ENCODE peak calls at places on chromosomes 7 and 10, in seven cellular contexts. Z is Peyer's patch, A is IMR-90, S is BE2C, K is right atrium auricular region, V is adrenal gland, D is H9. X is an unnamed sample.

GRCh38 chr10:29023678-29024077 is 265.2 kb upstream of the LYZL1 start:
- DNase-seq in Z (no peak), K (no peak), S (no peak), A (no peak), V (no peak), D (no peak), X (no peak)

GRCh38 chr10:3803884-3804741 is 19.1 kb upstream of the KLF6 start:
- DNase-seq in D (no peak), A (peak; percentile 13), K (no peak), Z (no peak), S (no peak), V (no peak), X (peak; percentile 45)

GRCh38 chr10:42975005-42975493 is 101.8 kb upstream of the RET start:
- DNase-seq in K (no peak), S (peak; percentile 90), V (no peak), Z (peak; percentile 22), A (no peak), D (peak; percentile 23), X (no peak)

GRCh38 chr10:133162178-133162909 is 2.3 kb downstream of the KNDC1 start:
- DNase-seq in K (no peak), V (peak; percentile 83), A (no peak), D (no peak), S (no peak), Z (peak; percentile 34), X (no peak)

GRCh38 chr7:104625956-104626355 is 297.6 kb downstream of the LHFPL3 start:
- DNase-seq in K (no peak), D (no peak), V (no peak), S (no peak), A (no peak), Z (no peak), X (no peak)

GRCh38 chr7:15686957-15687644 is 618 bp upstream of the MEOX2 start:
- DNase-seq in K (no peak), D (peak; percentile 36), S (no peak), A (no peak), V (no peak), Z (no peak), X (no peak)

GRCh38 chr7:128094111-128094570 is 62.9 kb upstream of the LRRC4 start:
- DNase-seq in A (no peak), Z (no peak), K (no peak), S (no peak), V (no peak), D (no peak), X (no peak)

GRCh38 chr10:74652664-74653063 is 173.7 kb upstream of the KAT6B start:
- DNase-seq in K (no peak), S (no peak), A (peak; percentile 8), D (no peak), V (no peak), Z (no peak), X (no peak)

GRCh38 chr7:156109988-156110387 is 297.7 kb upstream of the SHH start:
- DNase-seq in D (no peak), A (no peak), Z (no peak), K (no peak), V (no peak), S (no peak), X (no peak)

GRCh38 chr10:49123981-49124920 is 8.9 kb upstream of the VSTM4 start:
- DNase-seq in A (no peak), K (no peak), Z (no peak), V (no peak), S (no peak), D (no peak), X (no peak)

GRCh38 chr7:131292141-131292905 is 35.4 kb upstream of the MKLN1 start:
- DNase-seq in Z (no peak), K (no peak), A (no peak), S (no peak), D (no peak), V (no peak), X (no peak)

GRCh38 chr10:5816170-5816569 is 2.9 kb upstream of the GDI2 start:
- DNase-seq in A (no peak), Z (no peak), V (no peak), S (no peak), K (no peak), D (no peak), X (no peak)

DNA sequence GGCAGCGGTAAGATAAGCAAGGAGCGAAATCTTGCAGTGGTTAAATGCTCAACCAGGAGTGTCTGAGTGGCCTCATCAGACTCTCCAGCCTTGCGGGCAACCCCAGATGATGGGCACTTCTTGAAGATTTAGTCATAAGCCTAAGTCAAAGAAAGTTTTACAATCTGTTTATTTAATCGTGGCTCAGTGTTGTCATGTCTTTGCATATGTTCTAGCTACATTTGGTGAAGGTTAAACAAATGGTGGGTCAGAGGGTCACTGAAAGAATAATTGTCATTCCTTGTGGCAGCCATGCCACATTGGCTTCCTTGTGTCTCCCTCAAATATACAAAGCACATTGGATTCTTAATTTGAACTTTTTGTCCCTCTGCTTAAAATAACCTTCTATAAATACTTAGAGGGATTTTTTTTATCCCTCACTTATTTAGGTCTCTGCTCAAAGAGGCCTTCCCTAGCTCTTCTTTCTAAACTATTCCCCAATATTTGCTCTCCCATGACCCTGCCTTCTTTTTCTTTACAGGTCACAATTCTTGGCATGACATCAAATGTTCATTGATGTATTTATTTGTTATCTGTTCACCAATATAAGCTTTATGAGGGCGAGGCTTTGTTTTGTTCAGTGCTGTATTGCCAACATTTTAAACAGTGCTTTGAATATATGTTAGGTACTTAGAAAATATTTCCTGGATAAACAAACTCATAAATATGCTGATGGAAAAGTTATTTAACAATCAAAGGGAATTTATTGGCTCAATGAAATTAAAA is 68.7 kb downstream of the NEUROD6 start:
- DNase-seq in D (no peak), Z (no peak), S (no peak), A (no peak), V (no peak), K (no peak), X (no peak)
- TF ChIP-seq CTCF in D (no peak), Z (no peak), S (no peak), A (no peak), V (no peak), K (no peak), X (no peak)

GRCh38 chr7:30139836-30140384 is 5.1 kb downstream of the MTURN start:
- DNase-seq in D (no peak), K (no peak), Z (no peak), V (no peak), A (no peak), S (no peak), X (no peak)
- H3K4me1 ChIP-seq in D (no peaks in the 10 kb centered on the region), K (peaks cover 43% of the 10 kb centered on the region), Z (no peaks in the 10 kb centered on the region), V (no peaks in the 10 kb centered on the region), A (peaks cover 5% of the 10 kb centered on the region), S (no peaks in the 10 kb centered on the region), X (peaks cover 22% of the 10 kb centered on the region)

GRCh38 chr7:140242057-140243031 is 65.6 kb upstream of the KDM7A start:
- DNase-seq in A (no peak), D (no peak), Z (peak; percentile 73), K (no peak), V (peak; percentile 18), S (peak; percentile 68), X (no peak)
- H3K27me3 ChIP-seq in A (peaks cover 39% of the 10 kb centered on the region), D (no peaks in the 10 kb centered on the region), Z (no peaks in the 10 kb centered on the region), K (no peaks in the 10 kb centered on the region), V (no peaks in the 10 kb centered on the region), S (no peaks in the 10 kb centered on the region), X (peaks cover 6% of the 10 kb centered on the region)

GRCh38 chr7:94980418-94981142 is 73.2 kb downstream of the PPP1R9A start:
- DNase-seq in Z (no peak), D (no peak), V (no peak), S (no peak), A (no peak), K (no peak), X (peak; percentile 61)
- TF ChIP-seq CTCF in Z (no peak), D (no peak), V (no peak), S (no peak), A (no peak), K (no peak), X (no peak)

GRCh38 chr7:119900996-119901395 is 372.0 kb upstream of the KCND2 start:
- DNase-seq in S (no peak), K (no peak), Z (no peak), V (peak; percentile 45), D (peak; percentile 35), A (no peak), X (peak; percentile 3)

GRCh38 chr7:119895320-119895719 is 377.7 kb upstream of the KCND2 start:
- DNase-seq in Z (no peak), D (no peak), K (no peak), V (no peak), S (no peak), A (no peak), X (no peak)

GRCh38 chr7:119890631-119891030 is 382.3 kb upstream of the KCND2 start:
- DNase-seq in A (no peak), Z (no peak), S (no peak), V (no peak), D (no peak), K (no peak), X (no peak)

GRCh38 chr7:119896386-119896785 is 376.6 kb upstream of the KCND2 start:
- DNase-seq in K (no peak), D (no peak), V (no peak), S (no peak), Z (no peak), A (no peak), X (no peak)
- H3K4me1 ChIP-seq in K (no peaks in the 10 kb centered on the region), D (no peaks in the 10 kb centered on the region), V (no peaks in the 10 kb centered on the region), S (no peaks in the 10 kb centered on the region), Z (no peaks in the 10 kb centered on the region), A (no peaks in the 10 kb centered on the region), X (no peaks in the 10 kb centered on the region)

DNA sequence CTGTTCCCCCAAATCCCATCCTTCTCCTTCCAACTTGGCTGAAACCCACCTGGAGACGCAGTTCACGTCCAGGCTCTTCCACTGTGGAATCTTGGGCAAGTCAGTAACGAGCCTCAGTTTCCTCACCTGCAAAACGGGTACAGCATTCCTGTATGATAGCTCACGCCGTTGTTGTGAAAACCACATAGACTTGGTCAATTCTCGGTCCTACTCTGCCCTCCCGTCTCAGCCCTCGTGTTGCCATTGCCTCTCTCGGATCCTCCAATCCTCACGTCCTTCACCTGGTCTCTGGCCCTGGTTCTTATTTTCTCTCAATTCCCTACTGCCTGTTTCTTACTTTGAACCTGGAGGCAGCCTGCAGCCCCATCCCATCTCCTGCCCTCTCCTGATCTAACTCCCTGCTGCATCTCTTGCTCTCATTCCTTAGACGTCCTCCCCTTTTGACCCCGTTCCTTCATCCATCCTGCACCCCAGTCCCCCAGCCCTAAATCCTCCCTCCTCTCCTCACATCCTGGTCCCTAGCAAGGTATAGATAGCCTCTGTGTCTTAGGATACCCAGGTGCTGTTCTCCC is 2.0 kb upstream of the MUC12 start:
- DNase-seq in V (no peak), D (peak; percentile 34), Z (no peak), K (no peak), S (no peak), A (no peak), X (no peak)
- H3K27me3 ChIP-seq in V (peaks cover 53% of the 10 kb centered on the region), D (peaks cover 6% of the 10 kb centered on the region), Z (no peaks in the 10 kb centered on the region), K (peaks cover 16% of the 10 kb centered on the region), S (peaks cover 72% of the 10 kb centered on the region), A (peaks cover 58% of the 10 kb centered on the region), X (peaks cover 87% of the 10 kb centered on the region)

DNA sequence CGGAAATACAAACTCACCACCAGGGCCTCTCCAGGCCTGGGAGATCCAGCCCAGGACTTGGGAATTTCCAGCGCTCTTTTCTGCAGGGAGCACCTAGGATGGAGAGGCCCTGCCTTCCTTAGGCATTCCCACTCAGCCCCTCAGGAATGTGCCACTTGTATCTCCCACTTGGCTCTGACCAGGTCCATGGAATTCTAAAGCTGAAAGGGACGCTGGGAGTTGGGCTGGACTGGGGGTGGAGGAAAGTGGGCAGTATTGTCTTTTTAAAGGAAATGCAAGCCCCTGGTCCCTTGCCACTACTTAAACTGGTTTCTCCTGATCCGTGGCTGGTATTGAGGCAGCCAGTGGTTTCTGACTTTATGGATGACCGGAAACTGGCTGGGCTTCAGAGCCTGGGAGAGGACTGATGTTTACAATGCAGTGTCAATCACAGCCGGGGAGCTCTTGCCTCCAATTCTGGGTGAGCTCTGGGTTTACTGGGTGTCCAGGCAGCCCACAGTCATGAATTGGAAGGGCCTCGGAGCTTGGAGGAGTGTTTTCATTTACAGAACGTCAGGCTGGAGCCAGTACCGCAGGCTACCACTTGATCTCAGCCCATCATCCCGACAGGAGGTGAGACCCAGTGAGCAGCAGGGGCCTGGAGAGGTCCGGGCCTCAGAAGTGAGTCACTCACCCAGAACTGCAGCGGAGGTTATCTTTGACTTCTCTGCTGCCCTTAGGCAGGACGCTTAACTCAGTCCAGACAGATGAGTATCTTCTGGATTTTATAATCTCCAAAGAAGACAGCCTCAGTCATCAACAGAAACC is 27.3 kb downstream of the AGAP3 start:
- DNase-seq in S (peak; percentile 79), A (peak; percentile 93), D (peak; percentile 65), K (no peak), Z (no peak), V (no peak), X (peak; percentile 76)
- TF ChIP-seq CTCF in S (peak; percentile 10), A (no peak), D (peak; percentile 13), K (no peak), Z (no peak), V (no peak), X (no peak)